ENCODE peak calls at places on chromosome 22, in eight cellular contexts. N is LHCN-M2, S is NCI-H1436, X is amniotic stem cell, J is MG63, Y is frontal cortex, Z is H7, Q is progenitor cell of endocrine pancreas. D is an unnamed sample.

GRCh38 chr22:35480627-35481565 is 59.7 kb upstream of the RASD2 start:
- DNase-seq in N (no peak), S (no peak), X (no peak), J (no peak), Y (no peak), Z (no peak), Q (no peak), D (no peak)

GRCh38 chr22:39616051-39616450 is 45.5 kb downstream of the CACNA1I start:
- DNase-seq in N (no peak), S (no peak), X (no peak), J (no peak), Y (no peak), Z (no peak), Q (no peak), D (no peak)

GRCh38 chr22:40408718-40409612 is 38.6 kb downstream of the SGSM3 start:
- DNase-seq in N (no peak), S (no peak), X (no peak), J (no peak), Y (no peak), Z (peak), Q (no peak), D (no peak)

GRCh38 chr22:33361581-33361980 is 303.4 kb upstream of the SYN3 start:
- DNase-seq in N (no peak), S (no peak), X (no peak), J (no peak), Y (no peak), Z (peak), Q (no peak), D (no peak)

GRCh38 chr22:47793304-47794101 is 1031.1 kb downstream of the TBC1D22A start:
- DNase-seq in N (no peak), S (no peak), X (no peak), J (no peak), Y (no peak), Z (no peak), Q (no peak), D (no peak)

GRCh38 chr22:26672590-26673468 is 15.4 kb downstream of the MIAT start:
- DNase-seq in N (peak), S (peak), X (peak), J (peak), Y (no peak), Z (peak), Q (peak), D (peak)

GRCh38 chr22:20904008-20904979 is 12.9 kb upstream of the CRKL start:
- DNase-seq in N (peak), S (no peak), X (peak), J (peak), Y (no peak), Z (no peak), Q (no peak), D (no peak)

GRCh38 chr22:30872282-30873041 is 96.1 kb downstream of the MORC2 start:
- DNase-seq in N (no peak), S (no peak), X (no peak), J (no peak), Y (no peak), Z (peak), Q (no peak), D (no peak)

GRCh38 chr22:50423956-50424355 is 50.9 kb downstream of the SBF1 start:
- DNase-seq in N (no peak), S (no peak), X (no peak), J (no peak), Y (no peak), Z (no peak), Q (no peak), D (no peak)

D was measured in KG1.